ENCODE peak calls at places on chromosomes 5 and 9, in eight cellular contexts. D is iPS-NIHi11; I is foreskin keratinocyte; H is Daoy; E is activated CD4-positive, alpha-beta T cell treated with anti-CD3 and anti-CD28 coated beads, Interleukin-2, amount 10 ng/mL, durations not matched to agents 7 days and 5 days; Y is germinal center; P is activated T-helper 2 cell treated with anti-CD3 and anti-CD28 coated beads, Interferon-gamma antibody, Interleukin-2, Interleukin-4, amounts not matched to agents 10 μg/mL and 5 μg/mL and 100 μg/mL, durations not matched to agents 14 hours and 24 hours and 36 hours; C is fibroblast of lung. Z is an unnamed sample.

GRCh38 chr5:113705657-113706056 is 192.2 kb downstream of the YTHDC2 start:
- DNase-seq in D (no peak), I (no peak), H (no peak), E (no peak), Y (no peak), P (no peak), C (no peak), Z (no peak)

GRCh38 chr9:128092199-128092977 is 24.4 kb downstream of the SLC25A25 start:
- DNase-seq in D (no peak), I (no peak), H (no peak), E (no peak), Y (no peak), P (no peak), C (no peak), Z (no peak)

GRCh38 chr9:109385499-109385898 is 64.6 kb upstream of the EPB41L4B start:
- DNase-seq in D (no peak), I (no peak), H (no peak), E (no peak), Y (no peak), P (no peak), C (no peak), Z (no peak)

GRCh38 chr5:172901012-172901780 is 58.0 kb upstream of the RPL26L1 start:
- DNase-seq in D (no peak), I (no peak), H (peak), E (no peak), Y (no peak), P (no peak), C (peak), Z (no peak)

GRCh38 chr5:44536650-44537260 is 147.5 kb upstream of the FGF10 start:
- DNase-seq in D (peak), I (peak), H (no peak), E (peak), Y (peak), P (no peak), C (no peak), Z (no peak)

GRCh38 chr5:27472000-27472763 is 433.8 kb upstream of the CDH9 start:
- DNase-seq in D (peak), I (no peak), H (no peak), E (peak), Y (no peak), P (peak), C (peak), Z (peak)

GRCh38 chr5:170522211-170523128 is 18.6 kb downstream of the KCNIP1 start:
- DNase-seq in D (peak), I (peak), H (peak), E (no peak), Y (no peak), P (no peak), C (peak), Z (no peak)

GRCh38 chr5:61599370-61600140 is 267.5 kb downstream of the ZSWIM6 start:
- DNase-seq in D (no peak), I (no peak), H (no peak), E (no peak), Y (no peak), P (no peak), C (peak), Z (no peak)

GRCh38 chr9:31908891-31909480 is 475.5 kb upstream of the ACO1 start:
- DNase-seq in D (no peak), I (peak), H (peak), E (no peak), Y (no peak), P (no peak), C (no peak), Z (no peak)

GRCh38 chr9:35737143-35737542 is 4.7 kb downstream of the CREB3 start:
- DNase-seq in D (no peak), I (no peak), H (no peak), E (no peak), Y (no peak), P (no peak), C (no peak), Z (no peak)

GRCh38 chr5:142600611-142601360 is 85.1 kb downstream of the FGF1 start:
- DNase-seq in D (no peak), I (no peak), H (peak), E (no peak), Y (no peak), P (no peak), C (peak), Z (no peak)